ENCODE peak calls at places on chromosomes 6 and 20, in ten cellular contexts. B is HT-29; T is activated T-helper 1 cell treated with Interleukin-2 at 50 U/mL for 16 hours; O is mucosa of descending colon; D is activated CD4-positive, alpha-beta T cell treated with anti-CD3 and anti-CD28 coated beads, Interleukin-2, amount 50 U/mL, for 1 hour; G is body of pancreas; V is nucleus accumbens; Q is stomach; K is astrocyte; W is lower lobe of right lung. X is an unnamed sample.

GRCh38 chr6:100366419-100366818 is 98.3 kb downstream of the SIM1 start:
- DNase-seq in D (no peak), O (no peak), Q (no peak), W (no peak), B (no peak), K (peak; percentile 19), T (no peak), V (no peak), G (no peak), X (no peak)

GRCh38 chr6:8958894-8959511 is 523.7 kb upstream of the SLC35B3 start:
- DNase-seq in T (no peak), V (no peak), O (no peak), K (peak; percentile 16), D (no peak), Q (no peak), G (no peak), W (no peak), B (peak; percentile 6), X (no peak)

GRCh38 chr6:166026586-166027126 is 141.0 kb downstream of the TBXT start:
- DNase-seq in V (no peak), O (no peak), G (no peak), Q (no peak), K (no peak), D (no peak), B (no peak), T (no peak), W (no peak), X (peak; percentile 21)

GRCh38 chr6:72974276-72974675 is 251.0 kb downstream of the KHDC1L start:
- DNase-seq in V (no peak), B (no peak), Q (no peak), K (no peak), O (no peak), G (peak; percentile 27), W (no peak), T (no peak), D (no peak), X (peak; percentile 92)

GRCh38 chr20:63326314-63327228 is 33.6 kb downstream of the COL20A1 start:
- DNase-seq in T (no peak), V (no peak), K (no peak), O (no peak), G (no peak), B (no peak), D (no peak), W (no peak), Q (no peak), X (peak; percentile 43)

GRCh38 chr20:48538058-48538825 is 289.6 kb downstream of the PREX1 start:
- DNase-seq in B (no peak), T (no peak), G (peak; percentile 34), D (no peak), Q (peak; percentile 44), K (peak; percentile 96), O (no peak), W (peak; percentile 56), V (no peak), X (no peak)

GRCh38 chr6:56890683-56891429 is 64.1 kb upstream of the BEND6 start:
- DNase-seq in K (peak; percentile 91), V (no peak), O (no peak), G (no peak), D (no peak), W (no peak), Q (no peak), B (no peak), T (no peak), X (peak; percentile 24)

GRCh38 chr6:71808865-71809264 is 77.5 kb upstream of the RIMS1 start:
- DNase-seq in B (no peak), O (no peak), G (no peak), Q (no peak), W (no peak), T (no peak), K (no peak), V (no peak), D (no peak), X (no peak)

GRCh38 chr6:155117266-155117665 is 122.2 kb downstream of the TIAM2 start:
- DNase-seq in Q (no peak), G (no peak), D (no peak), K (peak; percentile 92), V (no peak), B (no peak), W (no peak), O (no peak), T (no peak), X (no peak)

GRCh38 chr6:128244751-128245405 is 275.5 kb downstream of the PTPRK start:
- DNase-seq in D (no peak), Q (no peak), W (no peak), O (no peak), B (no peak), V (no peak), T (no peak), K (peak; percentile 35), G (no peak), X (no peak)

GRCh38 chr20:63977392-63978276 is 1.8 kb downstream of the SAMD10 start:
- DNase-seq in K (peak; percentile 68), Q (no peak), T (no peak), W (no peak), B (peak; percentile 53), V (no peak), O (peak; percentile 38), G (no peak), D (peak; percentile 50), X (no peak)

GRCh38 chr6:30163090-30163917 is at the start of gene TRIM15:
- DNase-seq in V (no peak), Q (no peak), G (no peak), D (peak; percentile 16), O (peak; percentile 90), W (no peak), B (peak; percentile 87), T (no peak), K (no peak), X (no peak)

GRCh38 chr6:130018830-130019795 is 732 bp downstream of the L3MBTL3 start:
- DNase-seq in D (peak; percentile 32), Q (peak; percentile 49), K (peak; percentile 36), T (peak; percentile 18), B (peak; percentile 12), V (peak; percentile 27), W (peak; percentile 55), O (peak; percentile 62), G (peak; percentile 50), X (peak; percentile 29)

GRCh38 chr20:17109307-17109706 is 117.5 kb upstream of the PCSK2 start:
- DNase-seq in G (no peak), D (no peak), Q (no peak), K (no peak), B (no peak), T (no peak), V (no peak), W (no peak), O (no peak), X (no peak)

GRCh38 chr20:37969949-37970855 is 63.1 kb downstream of the TTI1 start:
- DNase-seq in W (no peak), T (no peak), V (no peak), B (no peak), G (no peak), K (no peak), D (no peak), Q (no peak), O (no peak), X (no peak)

GRCh38 chr20:61976650-61977332 is 88.9 kb downstream of the TAF4 start:
- DNase-seq in B (no peak), O (no peak), Q (no peak), T (no peak), G (no peak), D (no peak), W (no peak), V (peak; percentile 14), K (no peak), X (no peak)

GRCh38 chr6:6039946-6040509 is 33.3 kb upstream of the NRN1 start:
- DNase-seq in O (no peak), G (no peak), Q (no peak), T (no peak), K (no peak), D (no peak), V (no peak), W (no peak), B (no peak), X (no peak)

GRCh38 chr6:26216015-26216885 is 129.0 kb downstream of the HFE start:
- DNase-seq in B (peak; percentile 98), G (peak; percentile 47), K (peak; percentile 98), T (peak; percentile 59), V (peak; percentile 38), Q (peak; percentile 70), O (peak; percentile 78), D (peak; percentile 58), W (no peak), X (peak; percentile 96)

GRCh38 chr20:46023999-46024398 is 5.0 kb upstream of the SLC12A5 start:
- DNase-seq in B (no peak), K (no peak), G (no peak), T (no peak), W (no peak), O (no peak), Q (no peak), V (no peak), D (no peak), X (no peak)

GRCh38 chr6:99121748-99122147 is 174.0 kb upstream of the FBXL4 start:
- DNase-seq in G (no peak), W (no peak), T (no peak), Q (no peak), B (no peak), K (no peak), D (no peak), V (no peak), O (no peak), X (no peak)